ENCODE peak calls at places on chromosomes 1 and 21, in nine cellular contexts. P is small intestine, A is colonic mucosa, Z is mesenchymal stem cell, D is lung, G is heart left ventricle, Q is PC-3, S is psoas muscle, B is mucosa of descending colon. J is an unnamed sample. For H3K4me1, the result is how much of the 10 kb centered on the place peaks cover.

GRCh38 chr1:3194760-3195479 is 125.9 kb downstream of the PRDM16 start:
- DNase-seq in G (no peak), Q (no peak), A (no peak), S (no peak), D (no peak), P (no peak), B (no peak), Z (no peak), J (no peak)

GRCh38 chr1:59375321-59376220 is 78.7 kb downstream of the FGGY start:
- DNase-seq in B (no peak), Q (peak), Z (peak), A (no peak), P (no peak), D (no peak), S (no peak), G (no peak), J (no peak)

GRCh38 chr1:20322081-20322824 is 31.6 kb downstream of the VWA5B1 start:
- DNase-seq in Z (no peak), A (no peak), G (no peak), S (no peak), D (no peak), Q (no peak), B (no peak), P (peak), J (no peak)

GRCh38 chr1:4000811-4001251 is 100.8 kb upstream of the C1orf174 start:
- DNase-seq in Z (no peak), A (no peak), S (no peak), D (no peak), B (no peak), Q (no peak), P (no peak), G (no peak), J (no peak)

GRCh38 chr1:89855413-89856123 is 34.7 kb downstream of the LRRC8D start:
- DNase-seq in Z (peak), B (no peak), D (no peak), P (no peak), Q (peak), A (no peak), G (no peak), S (no peak), J (no peak)

GRCh38 chr1:205633421-205633976 is 1.7 kb upstream of the ELK4 start:
- DNase-seq in D (no peak), A (no peak), Z (peak), G (no peak), P (no peak), B (no peak), Q (peak), S (no peak), J (no peak)

GRCh38 chr1:10737268-10737624 is 59.2 kb downstream of the CASZ1 start:
- DNase-seq in A (no peak), Q (no peak), B (no peak), S (no peak), G (peak), Z (no peak), P (peak), D (peak), J (peak)

GRCh38 chr1:9589144-9589718 is 520 bp downstream of the TMEM201 start:
- DNase-seq in Z (peak), G (no peak), Q (no peak), P (peak), A (peak), D (peak), B (peak), S (no peak), J (peak)

GRCh38 chr1:16978589-16979474 is 1.6 kb downstream of the MFAP2 start:
- DNase-seq in Z (peak), B (peak), A (peak), P (no peak), Q (no peak), S (peak), D (no peak), G (peak), J (peak)

GRCh38 chr1:228100822-228101613 is 2.1 kb downstream of the C1orf35 start:
- DNase-seq in G (no peak), S (no peak), Z (no peak), D (no peak), B (no peak), P (no peak), A (no peak), Q (peak), J (no peak)

GRCh38 chr1:53982034-53982761 is 35.8 kb downstream of the LDLRAD1 start:
- DNase-seq in B (peak), P (peak), A (peak), G (peak), Z (peak), D (no peak), S (peak), Q (peak), J (peak)

GRCh38 chr21:41402796-41403195 is 23.2 kb upstream of the MX1 start:
- DNase-seq in D (no peak), P (no peak), Z (no peak), B (no peak), Q (no peak), G (peak), S (no peak), A (no peak), J (no peak)

GRCh38 chr1:75097686-75098085 is 36.5 kb upstream of the LHX8 start:
- DNase-seq in Z (no peak), P (no peak), D (no peak), A (no peak), B (no peak), S (no peak), G (no peak), Q (no peak), J (peak)

GRCh38 chr21:44930543-44930981 is 9.3 kb upstream of the SLX9 start:
- DNase-seq in A (peak), S (peak), P (no peak), Z (peak), Q (peak), D (no peak), G (no peak), B (peak), J (peak)

GRCh38 chr21:44521928-44522752 is 17.9 kb downstream of the KRTAP10-1 start:
- DNase-seq in D (no peak), G (peak), S (no peak), Q (no peak), B (peak), Z (no peak), P (no peak), A (no peak), J (no peak)

GRCh38 chr1:119463569-119463968 is 43.4 kb upstream of the HSD3B1 start:
- DNase-seq in S (no peak), G (no peak), A (no peak), B (no peak), D (no peak), Q (no peak), P (no peak), Z (no peak), J (no peak)

GRCh38 chr1:184753608-184754478 is 815 bp downstream of the EDEM3 start:
- DNase-seq in A (peak), S (peak), D (no peak), P (peak), G (peak), Q (peak), Z (peak), B (peak), J (peak)

GRCh38 chr1:23673086-23673813 is 18.4 kb upstream of the RPL11 start:
- DNase-seq in S (peak), Q (peak), D (no peak), G (peak), Z (peak), P (peak), B (peak), A (peak), J (peak)

GRCh38 chr1:55169126-55169525 is 46.0 kb downstream of the USP24 start:
- DNase-seq in B (no peak), D (no peak), S (no peak), Q (no peak), P (no peak), A (no peak), Z (no peak), G (no peak), J (no peak)

GRCh38 chr1:91776068-91776794 is 109.7 kb downstream of the TGFBR3 start:
- DNase-seq in D (no peak), S (no peak), Z (no peak), Q (no peak), B (no peak), P (no peak), A (no peak), G (no peak), J (no peak)
- H3K4me1 ChIP-seq in D (under half), S (under half), Z (under half), Q (under half), B (under half), P (under half), A (under half), G (under half), J (under half)

GRCh38 chr1:107531065-107531908 is 390.4 kb downstream of the NTNG1 start:
- DNase-seq in Q (no peak), D (no peak), P (no peak), A (no peak), B (no peak), Z (no peak), S (no peak), G (no peak), J (no peak)

GRCh38 chr1:107532318-107532717 is 391.5 kb downstream of the NTNG1 start:
- DNase-seq in S (no peak), P (peak), Q (peak), D (no peak), B (no peak), G (no peak), A (no peak), Z (no peak), J (no peak)

GRCh38 chr1:107529511-107530149 is 388.8 kb downstream of the NTNG1 start:
- DNase-seq in D (no peak), Q (peak), S (no peak), B (no peak), P (peak), Z (peak), A (peak), G (no peak), J (peak)

GRCh38 chr1:107526524-107527198 is 385.8 kb downstream of the NTNG1 start:
- DNase-seq in Q (no peak), G (no peak), S (no peak), P (no peak), D (no peak), Z (no peak), B (no peak), A (no peak), J (no peak)

DNA sequence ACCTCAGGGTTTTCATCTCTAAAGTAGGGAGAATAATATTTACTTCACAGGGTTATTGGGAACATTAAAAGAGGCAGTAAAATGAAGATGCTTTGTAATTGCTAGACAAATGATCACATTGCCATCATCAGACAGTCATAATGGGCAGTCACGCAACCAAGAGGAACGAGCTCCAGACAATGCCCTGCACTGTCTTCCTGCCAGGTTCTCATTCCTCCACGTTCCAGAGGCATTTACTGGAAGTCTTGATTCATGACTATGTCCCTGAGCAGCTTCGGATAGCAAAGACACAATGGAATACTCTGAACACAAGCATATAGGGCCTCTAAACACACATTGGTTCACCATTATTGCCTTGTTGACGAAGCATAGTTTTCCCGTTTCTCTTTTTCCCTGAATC is 389.7 kb downstream of the NTNG1 start:
- DNase-seq in A (no peak), P (no peak), G (no peak), Q (peak), Z (no peak), B (no peak), D (no peak), S (no peak), J (no peak)
- H3K4me1 ChIP-seq in A (under half), P (under half), G (under half), Q (under half), Z (under half), B (under half), D (under half), S (under half), J (under half)

GRCh38 chr1:51871351-51871975 is 7.1 kb downstream of the NRDC start:
- DNase-seq in Q (no peak), G (no peak), Z (no peak), D (no peak), S (no peak), A (no peak), P (no peak), B (no peak), J (no peak)
- H3K4me1 ChIP-seq in Q (under half), G (half or more), Z (under half), D (under half), S (under half), A (under half), P (under half), B (under half), J (under half)

GRCh38 chr1:234963180-234963903 is 165.3 kb downstream of the TOMM20 start:
- DNase-seq in B (peak), P (peak), D (peak), Z (peak), S (peak), A (peak), Q (peak), G (peak), J (peak)
- H3K4me1 ChIP-seq in B (half or more), P (under half), D (under half), Z (under half), S (under half), A (under half), Q (half or more), G (under half), J (under half)

GRCh38 chr1:175186371-175187160 is 6.0 kb downstream of the KIAA0040 start:
- DNase-seq in D (no peak), G (no peak), Q (no peak), P (no peak), S (no peak), A (no peak), Z (no peak), B (no peak), J (no peak)
- H3K4me1 ChIP-seq in D (under half), G (half or more), Q (under half), P (under half), S (under half), A (under half), Z (under half), B (under half), J (under half)

GRCh38 chr1:152886090-152886489 is 8.0 kb downstream of the SMCP start:
- DNase-seq in G (no peak), D (no peak), P (no peak), B (no peak), S (no peak), A (no peak), Z (no peak), Q (no peak), J (no peak)

GRCh38 chr1:152886758-152887409 is 8.8 kb downstream of the SMCP start:
- DNase-seq in S (no peak), A (no peak), D (no peak), G (no peak), B (no peak), Q (no peak), Z (no peak), P (no peak), J (no peak)

GRCh38 chr1:152884966-152885624 is 7.0 kb downstream of the SMCP start:
- DNase-seq in Q (peak), A (no peak), Z (no peak), S (no peak), D (no peak), P (no peak), G (no peak), B (no peak), J (no peak)

GRCh38 chr1:152884506-152884905 is 6.4 kb downstream of the SMCP start:
- DNase-seq in A (no peak), G (no peak), S (no peak), D (no peak), Z (no peak), B (no peak), Q (no peak), P (no peak), J (no peak)

DNA sequence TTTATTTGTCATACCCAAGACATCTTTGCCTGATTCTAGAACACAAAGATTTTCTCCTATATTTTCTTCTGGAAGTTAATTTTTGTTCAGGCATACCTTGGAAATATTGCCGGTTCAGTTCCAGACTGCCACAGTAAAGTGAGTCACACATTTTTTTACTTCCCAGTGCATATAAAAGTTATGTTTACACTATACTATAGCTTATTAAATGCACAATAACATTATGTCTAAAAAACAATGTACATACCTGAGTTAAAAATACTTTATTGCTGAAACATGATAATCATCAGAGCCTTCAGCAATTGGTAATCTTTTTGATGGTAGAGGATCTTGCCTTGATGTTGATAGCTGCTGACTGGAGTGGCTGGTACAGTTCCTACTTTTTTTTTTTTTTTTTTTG is 10.0 kb downstream of the SMCP start:
- DNase-seq in D (no peak), S (no peak), Z (no peak), Q (peak), G (no peak), A (no peak), B (no peak), P (no peak), J (no peak)
- H3K4me1 ChIP-seq in D (under half), S (under half), Z (under half), Q (under half), G (under half), A (under half), B (under half), P (under half), J (under half)

GRCh38 chr1:21764615-21765423 is 18.1 kb downstream of the USP48 start:
- DNase-seq in G (peak), P (peak), Z (peak), A (no peak), D (peak), B (no peak), Q (peak), S (peak), J (peak)

GRCh38 chr1:21763236-21763635 is 19.7 kb downstream of the USP48 start:
- DNase-seq in D (no peak), B (no peak), Q (no peak), Z (no peak), P (no peak), G (no peak), A (no peak), S (no peak), J (no peak)

GRCh38 chr1:21766210-21766609 is 16.7 kb downstream of the USP48 start:
- DNase-seq in S (no peak), G (no peak), B (no peak), A (no peak), Q (no peak), D (no peak), Z (no peak), P (peak), J (no peak)

GRCh38 chr1:21762022-21762404 is 20.9 kb downstream of the USP48 start:
- DNase-seq in Z (no peak), G (no peak), S (no peak), A (no peak), Q (no peak), P (no peak), B (no peak), D (no peak), J (no peak)

GRCh38 chr1:21763694-21764419 is 19.1 kb downstream of the USP48 start:
- DNase-seq in Z (no peak), D (no peak), G (no peak), A (no peak), Q (no peak), P (no peak), B (no peak), S (no peak), J (no peak)
- H3K4me1 ChIP-seq in Z (under half), D (under half), G (half or more), A (under half), Q (under half), P (under half), B (under half), S (under half), J (under half)

GRCh38 chr1:156508205-156508954 is 7.8 kb upstream of the MEF2D start:
- DNase-seq in P (no peak), Q (no peak), S (peak), B (peak), G (peak), D (peak), A (peak), Z (peak), J (no peak)
- H3K4me1 ChIP-seq in P (under half), Q (under half), S (half or more), B (under half), G (half or more), D (under half), A (under half), Z (under half), J (under half)

J was measured in SJCRH30.